ENCODE peak calls at places on chromosomes 16 and 17, in seven cellular contexts. I, Y, P, K, L, V and M are unnamed samples.

GRCh38 chr17:82120148-82120547 is 22.1 kb upstream of the FASN start:
- DNase-seq in L (peak), K (no peak), I (no peak), Y (peak), V (no peak), P (peak), M (no peak)

GRCh38 chr16:85917959-85918358 is 19.0 kb downstream of the IRF8 start:
- DNase-seq in Y (no peak), P (peak), K (no peak), I (no peak), V (no peak), L (no peak), M (no peak)

GRCh38 chr17:80109713-80110446 is 8.5 kb downstream of the GAA start:
- DNase-seq in I (no peak), P (no peak), K (no peak), V (no peak), L (no peak), Y (no peak), M (peak)

GRCh38 chr16:11390573-11391495 is 45.6 kb downstream of the RMI2 start:
- DNase-seq in Y (peak), K (no peak), I (no peak), L (no peak), P (no peak), V (no peak), M (peak)

GRCh38 chr17:45787044-45787443 is 2.9 kb downstream of the CRHR1 start:
- DNase-seq in V (no peak), P (no peak), I (no peak), L (no peak), K (no peak), Y (no peak), M (no peak)

GRCh38 chr16:87359121-87359520 is 24.5 kb downstream of the FBXO31 start:
- DNase-seq in P (no peak), K (no peak), Y (no peak), V (no peak), I (no peak), L (no peak), M (no peak)

GRCh38 chr16:8972843-8973586 is 9.3 kb upstream of the USP7 start:
- DNase-seq in L (no peak), I (no peak), V (no peak), K (no peak), Y (no peak), P (peak), M (no peak)

GRCh38 chr17:79948918-79949645 is 86.6 kb downstream of the TBC1D16 start:
- DNase-seq in K (no peak), I (no peak), L (no peak), P (no peak), Y (peak), V (no peak), M (no peak)

GRCh38 chr17:39243155-39243554 is 17.4 kb upstream of the STAC2 start:
- DNase-seq in K (no peak), L (no peak), Y (no peak), P (no peak), I (no peak), V (no peak), M (no peak)

GRCh38 chr16:87391324-87391949 is 699 bp upstream of the MAP1LC3B start:
- DNase-seq in K (no peak), V (peak), P (no peak), Y (peak), L (peak), I (no peak), M (peak)

GRCh38 chr17:6327007-6327406 is 107.9 kb downstream of the AIPL1 start:
- DNase-seq in I (peak), L (peak), Y (peak), K (no peak), P (no peak), V (no peak), M (peak)

GRCh38 chr17:17896746-17897145 is 60.0 kb upstream of the SREBF1 start:
- DNase-seq in Y (no peak), V (no peak), I (no peak), L (no peak), P (no peak), K (no peak), M (no peak)

GRCh38 chr16:81585785-81586184 is 141.2 kb downstream of the CMIP start:
- DNase-seq in I (peak), L (no peak), K (no peak), Y (no peak), V (no peak), P (no peak), M (no peak)

GRCh38 chr16:64180136-64180900 is 941.5 kb downstream of the CDH11 start:
- DNase-seq in K (no peak), I (no peak), Y (no peak), P (no peak), V (no peak), L (no peak), M (no peak)

GRCh38 chr17:173064-173911 is 8.2 kb downstream of the DOC2B start:
- DNase-seq in I (no peak), Y (no peak), K (no peak), P (no peak), V (no peak), L (no peak), M (no peak)

GRCh38 chr17:77681820-77682219 is 276.7 kb upstream of the TNRC6C start:
- DNase-seq in Y (peak), V (peak), P (peak), L (no peak), K (no peak), I (no peak), M (peak)

GRCh38 chr17:18250259-18250658 is 8.3 kb downstream of the FLII start:
- DNase-seq in P (no peak), V (no peak), K (no peak), L (no peak), Y (no peak), I (no peak), M (no peak)

GRCh38 chr17:36591434-36592315 is at the start of gene DHRS11:
- DNase-seq in K (peak), Y (peak), P (peak), V (peak), I (peak), L (peak), M (peak)